ENCODE peak calls at places on chromosomes 4 and X, in four cellular contexts. I, P, T and V are unnamed samples. For H3K4me1, the result is how much of the 10 kb centered on the place peaks cover.

GRCh38 chr4:36269116-36269515 is 12.3 kb upstream of the DTHD1 start:
- DNase-seq in I (no peak), P (no peak), T (no peak), V (no peak)

GRCh38 chr4:90127706-90128345 is 632 bp downstream of the CCSER1 start:
- DNase-seq in I (peak), P (no peak), T (peak), V (no peak)

GRCh38 chrX:132758778-132759177 is 199.7 kb downstream of the HS6ST2 start:
- DNase-seq in I (no peak), P (no peak), T (no peak), V (no peak)

GRCh38 chrX:111337067-111337466 is 66.8 kb upstream of the CAPN6 start:
- DNase-seq in I (no peak), P (no peak), T (no peak), V (no peak)

GRCh38 chrX:153649178-153649914 is 2.3 kb downstream of the DUSP9 start:
- DNase-seq in I (no peak), P (no peak), T (no peak), V (no peak)

GRCh38 chrX:13694359-13694758 is 5.4 kb downstream of the RAB9A start:
- DNase-seq in I (peak), P (no peak), T (peak), V (no peak)

GRCh38 chrX:107470971-107471370 is 21.5 kb downstream of the FRMPD3 start:
- DNase-seq in I (no peak), P (no peak), T (no peak), V (no peak)

GRCh38 chr4:109752545-109752944 is 22.7 kb upstream of the PLA2G12A start:
- DNase-seq in I (no peak), P (no peak), T (no peak), V (no peak)

GRCh38 chr4:26020083-26020668 is 106.2 kb downstream of the SMIM20 start:
- DNase-seq in I (peak), P (no peak), T (peak), V (no peak)

GRCh38 chr4:150209140-150209829 is 131.0 kb downstream of the DCLK2 start:
- DNase-seq in I (peak), P (peak), T (peak), V (no peak)

GRCh38 chr4:95732061-95732460 is 107.8 kb upstream of the PDHA2 start:
- DNase-seq in I (peak), P (no peak), T (peak), V (no peak)

GRCh38 chr4:60746172-60746571 is 454.0 kb upstream of the ADGRL3 start:
- DNase-seq in I (no peak), P (no peak), T (no peak), V (no peak)

GRCh38 chr4:184287697-184288255 is 70.1 kb upstream of the ENPP6 start:
- DNase-seq in I (peak), P (no peak), T (no peak), V (no peak)

GRCh38 chr4:150769845-150770244 is 187.9 kb downstream of the MAB21L2 start:
- DNase-seq in I (peak), P (peak), T (peak), V (no peak)

GRCh38 chr4:23737571-23737970 is 152.3 kb downstream of the PPARGC1A start:
- DNase-seq in I (peak), P (no peak), T (no peak), V (no peak)

GRCh38 chr4:102534845-102535244 is 33.7 kb downstream of the NFKB1 start:
- DNase-seq in I (no peak), P (no peak), T (no peak), V (no peak)

GRCh38 chr4:82905205-82905604 is 4.7 kb downstream of the THAP9 start:
- DNase-seq in I (peak), P (no peak), T (peak), V (no peak)

GRCh38 chr4:41379230-41379629 is 122.5 kb downstream of the UCHL1 start:
- DNase-seq in I (no peak), P (no peak), T (no peak), V (no peak)

GRCh38 chr4:81120055-81120454 is 89.5 kb downstream of the BMP3 start:
- DNase-seq in I (no peak), P (no peak), T (no peak), V (no peak)

GRCh38 chr4:52704133-52704532 is 45.0 kb upstream of the USP46 start:
- DNase-seq in I (no peak), P (no peak), T (no peak), V (no peak)

GRCh38 chrX:806586-806985 is 176.0 kb downstream of the SHOX start:
- DNase-seq in I (no peak), P (no peak), T (no peak), V (no peak)

GRCh38 chrX:117972681-117973080 is 143.9 kb downstream of the KLHL13 start:
- DNase-seq in I (peak), P (no peak), T (no peak), V (no peak)

GRCh38 chrX:129738466-129739308 is at the start of gene XPNPEP2:
- DNase-seq in I (no peak), P (no peak), T (no peak), V (no peak)

GRCh38 chr4:40693946-40694345 is 55.8 kb upstream of the NSUN7 start:
- DNase-seq in I (no peak), P (no peak), T (no peak), V (no peak)

DNA sequence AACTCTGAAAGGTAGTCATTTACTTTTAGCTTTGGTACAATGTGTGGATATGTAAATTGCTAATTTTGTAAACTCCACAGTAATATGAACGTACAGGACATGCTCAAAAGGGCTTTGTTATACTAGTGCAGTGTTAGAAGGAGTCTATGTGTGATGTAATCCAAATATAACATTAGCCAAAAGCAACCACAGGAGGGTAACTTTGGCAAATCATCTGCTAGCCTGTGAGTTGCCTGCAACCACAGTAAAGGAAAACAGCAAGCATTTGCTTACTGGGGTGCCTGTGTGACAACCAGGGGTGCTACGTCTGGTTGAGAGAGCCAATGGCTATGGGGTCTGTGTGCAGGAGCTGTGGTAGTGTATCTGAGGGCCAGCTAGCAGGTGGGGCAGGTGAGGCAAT is 245.8 kb downstream of the ADAMTS3 start:
- DNase-seq in I (peak), P (no peak), T (peak), V (no peak)
- H3K4me1 ChIP-seq in I (under half), P (under half), T (under half), V (under half)

GRCh38 chrX:109751698-109752097 is 18.6 kb upstream of the ACSL4 start:
- DNase-seq in I (no peak), P (no peak), T (no peak), V (no peak)
- H2AFZ ChIP-seq in I (no peak), P (no peak), T (no peak), V (no peak)

GRCh38 chrX:150693782-150694574 is 782 bp downstream of the MTMR1 start:
- DNase-seq in I (peak), P (peak), T (peak), V (peak)
- H3K4me1 ChIP-seq in I (under half), P (under half), T (under half), V (under half)

GRCh38 chrX:56729152-56729557 is at the start of gene NBDY:
- DNase-seq in I (peak), P (no peak), T (peak), V (no peak)
- H2AFZ ChIP-seq in I (peak), P (peak), T (peak), V (peak)

GRCh38 chr4:142534994-142535393 is 311.1 kb downstream of the INPP4B start:
- DNase-seq in I (peak), P (no peak), T (no peak), V (no peak)
- H3K4me1 ChIP-seq in I (under half), P (under half), T (under half), V (under half)

GRCh38 chr4:3291969-3292570 is 751 bp upstream of the RGS12 start:
- DNase-seq in I (no peak), P (peak), T (peak), V (no peak)
- H2AFZ ChIP-seq in I (peak), P (peak), T (peak), V (peak)